ENCODE peak calls at places on chromosomes 16 and 17, in five cellular contexts. B, Y, L, N and K are unnamed samples.

GRCh38 chr17:48296453-48296852 is 133.6 kb downstream of the SKAP1 start:
- DNase-seq in B (no peak), Y (no peak), L (no peak), N (no peak), K (no peak)

GRCh38 chr17:40181205-40181604 is 3.9 kb downstream of the RAPGEFL1 start:
- DNase-seq in B (no peak), Y (no peak), L (no peak), N (no peak), K (no peak)

GRCh38 chr17:48486557-48486956 is 44.3 kb downstream of the HOXB1 start:
- DNase-seq in B (no peak), Y (peak; percentile 79), L (no peak), N (no peak), K (peak; percentile 100)

GRCh38 chr17:47316316-47316715 is 7.4 kb upstream of the EFCAB13 start:
- DNase-seq in B (no peak), Y (no peak), L (peak; percentile 68), N (no peak), K (peak; percentile 67)

GRCh38 chr17:17057057-17057551 is 14.8 kb downstream of the MPRIP start:
- DNase-seq in B (no peak), Y (no peak), L (no peak), N (no peak), K (no peak)

GRCh38 chr17:30244853-30245385 is 9.4 kb upstream of the SLC6A4 start:
- DNase-seq in B (no peak), Y (peak; percentile 27), L (no peak), N (no peak), K (peak; percentile 89)

GRCh38 chr17:55549140-55549539 is 37.9 kb upstream of the SMIM36 start:
- DNase-seq in B (no peak), Y (peak; percentile 60), L (peak; percentile 33), N (no peak), K (no peak)

GRCh38 chr17:75902406-75902805 is 2.3 kb downstream of the MRPL38 start:
- DNase-seq in B (no peak), Y (no peak), L (no peak), N (no peak), K (no peak)

GRCh38 chr17:30035369-30035768 is 81.2 kb upstream of the NSRP1 start:
- DNase-seq in B (no peak), Y (no peak), L (no peak), N (no peak), K (no peak)

GRCh38 chr16:28546626-28547025 is 7.1 kb upstream of the SGF29 start:
- DNase-seq in B (no peak), Y (no peak), L (no peak), N (no peak), K (no peak)

GRCh38 chr16:383326-384020 is 1.7 kb upstream of the PGAP6 start:
- DNase-seq in B (no peak), Y (no peak), L (no peak), N (peak; percentile 50), K (no peak)

GRCh38 chr17:43814026-43814425 is 18.9 kb downstream of the MPP3 start:
- DNase-seq in B (no peak), Y (no peak), L (no peak), N (no peak), K (no peak)

GRCh38 chr16:68491576-68491950 is 43.3 kb upstream of the SMPD3 start:
- DNase-seq in B (no peak), Y (no peak), L (no peak), N (no peak), K (no peak)

GRCh38 chr17:3043737-3044365 is 19.6 kb downstream of the OR1D5 start:
- DNase-seq in B (no peak), Y (peak; percentile 34), L (peak; percentile 15), N (no peak), K (no peak)

GRCh38 chr16:47258874-47259461 is 115.2 kb upstream of the NETO2 start:
- DNase-seq in B (peak; percentile 42), Y (peak; percentile 56), L (peak; percentile 38), N (peak; percentile 5), K (peak; percentile 14)

DNA sequence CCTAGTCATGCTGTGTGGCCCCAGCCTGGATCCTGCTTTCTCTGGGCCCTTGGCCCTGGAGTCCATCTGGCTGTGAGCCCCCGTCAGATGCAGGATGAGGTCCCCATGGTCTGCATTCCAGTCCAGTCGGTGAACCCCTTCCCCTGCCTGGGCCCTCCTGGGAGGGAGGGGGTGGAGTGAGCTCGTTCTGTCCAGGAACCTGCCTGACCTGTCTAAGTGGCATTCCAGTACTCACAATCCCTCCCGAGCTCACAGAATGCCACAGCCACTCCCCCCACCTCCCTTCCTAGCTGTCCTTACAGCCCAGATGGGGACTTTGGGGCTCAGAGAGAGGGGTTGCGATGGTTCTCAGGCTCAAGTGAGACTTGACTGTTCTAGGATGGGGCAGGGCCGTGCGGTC is 15.5 kb downstream of the SPNS2 start:
- DNase-seq in B (no peak), Y (no peak), L (no peak), N (no peak), K (no peak)
- H3K4me1 ChIP-seq in B (no peaks in the 10 kb centered on the region), Y (peaks cover 32% of the 10 kb centered on the region), L (peaks cover 6% of the 10 kb centered on the region), N (peaks cover 12% of the 10 kb centered on the region), K (peaks cover 6% of the 10 kb centered on the region)

DNA sequence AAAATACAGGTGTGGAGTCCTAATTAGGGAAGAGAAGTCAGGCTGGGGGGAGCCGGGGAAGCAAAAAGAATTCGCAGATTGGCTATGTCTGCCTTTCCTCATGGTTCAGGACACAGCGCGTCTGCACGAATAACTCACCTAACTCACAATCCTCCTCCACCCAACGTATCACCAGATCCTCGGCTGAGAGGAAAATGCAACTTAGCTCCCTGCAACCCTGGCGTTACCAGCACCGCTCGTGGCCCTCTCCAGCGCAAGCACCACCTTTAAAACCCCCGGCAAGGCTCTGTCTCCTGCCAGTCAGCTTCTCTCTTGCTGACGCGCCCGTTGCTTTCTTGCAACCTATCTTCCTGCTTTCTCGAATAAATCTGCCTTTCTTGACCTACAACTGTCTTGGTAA is 49.8 kb upstream of the METRNL start:
- DNase-seq in B (no peak), Y (no peak), L (no peak), N (no peak), K (no peak)
- TF ChIP-seq MXI1 in B (no peak), Y (no peak), L (no peak), N (no peak), K (no peak)

DNA sequence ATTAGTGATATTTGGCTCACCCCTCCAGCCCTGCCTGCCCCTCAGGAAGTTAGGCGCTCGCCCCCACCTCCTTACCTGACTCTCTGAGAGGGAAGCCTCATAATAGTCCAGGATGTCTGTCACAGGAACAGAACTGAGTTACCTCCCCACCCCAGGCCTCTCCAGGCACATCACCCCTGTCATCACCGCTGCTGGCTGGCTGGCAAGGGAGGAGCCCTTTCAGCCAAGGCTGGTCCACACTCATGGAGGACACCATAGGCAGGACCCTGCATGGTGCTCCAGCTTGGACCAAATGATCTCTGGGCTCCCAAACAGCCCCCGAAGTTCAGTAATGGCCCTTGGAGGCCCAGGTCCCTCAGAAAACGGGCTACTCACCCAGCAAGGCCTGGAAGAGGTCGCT is 1.5 kb downstream of the DLG4 start:
- DNase-seq in B (no peak), Y (no peak), L (no peak), N (no peak), K (no peak)
- H3K4me1 ChIP-seq in B (peaks cover 65% of the 10 kb centered on the region), Y (peaks cover 58% of the 10 kb centered on the region), L (peaks cover 75% of the 10 kb centered on the region), N (peaks cover 22% of the 10 kb centered on the region), K (peaks cover 28% of the 10 kb centered on the region)

GRCh38 chr17:45846646-45847045 is 2.0 kb downstream of the SPPL2C start:
- DNase-seq in B (peak; percentile 24), Y (no peak), L (no peak), N (no peak), K (no peak)
- TF ChIP-seq MXI1 in B (no peak), Y (no peak), L (no peak), N (no peak), K (no peak)

GRCh38 chr16:89023621-89024511 is 46.9 kb upstream of the CBFA2T3 start:
- DNase-seq in B (no peak), Y (no peak), L (no peak), N (no peak), K (no peak)
- H3K4me1 ChIP-seq in B (no peaks in the 10 kb centered on the region), Y (peaks cover 45% of the 10 kb centered on the region), L (no peaks in the 10 kb centered on the region), N (peaks cover 14% of the 10 kb centered on the region), K (no peaks in the 10 kb centered on the region)

DNA sequence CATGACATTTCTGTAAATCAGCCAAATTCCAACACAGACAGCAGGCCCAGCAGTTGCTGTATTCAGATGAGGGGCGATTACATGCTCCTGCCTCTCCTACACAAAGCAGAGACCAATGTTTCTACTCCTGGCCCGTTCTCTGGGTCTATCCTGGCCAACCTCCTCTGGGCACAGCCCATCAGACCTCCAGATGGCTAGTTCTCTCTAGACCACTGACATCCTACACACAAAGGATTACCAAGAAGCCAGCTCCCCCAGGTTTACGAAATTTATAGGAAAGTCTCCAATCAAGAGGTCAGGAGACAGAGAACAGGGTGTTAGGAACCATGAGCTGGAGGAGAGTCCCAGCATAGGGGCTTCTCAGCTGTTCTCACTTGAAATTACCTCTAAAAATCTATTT is 121.3 kb downstream of the ZFHX3 start:
- DNase-seq in B (no peak), Y (no peak), L (no peak), N (no peak), K (no peak)
- TF ChIP-seq MXI1 in B (no peak), Y (no peak), L (no peak), N (no peak), K (no peak)

GRCh38 chr17:81049372-81049911 is 14.5 kb downstream of the BAIAP2 start:
- DNase-seq in B (no peak), Y (peak; percentile 22), L (no peak), N (peak; percentile 17), K (no peak)
- H3K4me1 ChIP-seq in B (peaks cover 54% of the 10 kb centered on the region), Y (peaks cover 80% of the 10 kb centered on the region), L (peaks cover 49% of the 10 kb centered on the region), N (peaks cover 22% of the 10 kb centered on the region), K (peaks cover 14% of the 10 kb centered on the region)